ENCODE peak calls at places on chromosomes 6 and 20, in eight cellular contexts. One of them, this sample, is unnamed.
A peak's percentile ranks its signal among the peaks of the same experiment; 100 is the strongest.

GRCh38 chr6:31308050-31308844 is 36.4 kb upstream of the HLA-C start:
- DNase-seq in PC-9: peak; percentile 67
- DNase-seq in K562: peak; percentile 52
- DNase-seq in HCT116: no peak
- DNase-seq in fibroblast of lung: no peak
- DNase-seq in GM12878: no peak
- DNase-seq in endothelial cell of umbilical vein: no peak
- DNase-seq in PC-3: no peak
- DNase-seq in this sample: peak; percentile 25

GRCh38 chr6:97697450-97697849 is 414.4 kb upstream of the MMS22L start:
- DNase-seq in PC-9: no peak
- DNase-seq in K562: no peak
- DNase-seq in HCT116: no peak
- DNase-seq in fibroblast of lung: peak; percentile 11
- DNase-seq in GM12878: no peak
- DNase-seq in endothelial cell of umbilical vein: no peak
- DNase-seq in PC-3: no peak
- DNase-seq in this sample: no peak

GRCh38 chr20:45798935-45799642 is 7.3 kb downstream of the DNTTIP1 start:
- DNase-seq in PC-9: peak; percentile 70
- DNase-seq in K562: peak; percentile 81
- DNase-seq in HCT116: no peak
- DNase-seq in fibroblast of lung: peak; percentile 56
- DNase-seq in GM12878: no peak
- DNase-seq in endothelial cell of umbilical vein: peak; percentile 57
- DNase-seq in PC-3: peak; percentile 82
- DNase-seq in this sample: peak; percentile 72

GRCh38 chr6:165805067-165805525 is 142.1 kb upstream of the PDE10A start:
- DNase-seq in PC-9: no peak
- DNase-seq in K562: no peak
- DNase-seq in HCT116: no peak
- DNase-seq in fibroblast of lung: no peak
- DNase-seq in GM12878: no peak
- DNase-seq in endothelial cell of umbilical vein: no peak
- DNase-seq in PC-3: no peak
- DNase-seq in this sample: no peak

GRCh38 chr6:155387551-155387950 is 68.1 kb downstream of the NOX3 start:
- DNase-seq in PC-9: no peak
- DNase-seq in K562: no peak
- DNase-seq in HCT116: no peak
- DNase-seq in fibroblast of lung: no peak
- DNase-seq in GM12878: no peak
- DNase-seq in endothelial cell of umbilical vein: no peak
- DNase-seq in PC-3: no peak
- DNase-seq in this sample: no peak

GRCh38 chr6:134516582-134516981 is 198.7 kb upstream of the SGK1 start:
- DNase-seq in PC-9: no peak
- DNase-seq in K562: no peak
- DNase-seq in HCT116: no peak
- DNase-seq in fibroblast of lung: no peak
- DNase-seq in GM12878: no peak
- DNase-seq in endothelial cell of umbilical vein: no peak
- DNase-seq in PC-3: no peak
- DNase-seq in this sample: no peak

GRCh38 chr20:14142171-14142570 is 146.9 kb downstream of the MACROD2 start:
- DNase-seq in PC-9: peak; percentile 40
- DNase-seq in K562: no peak
- DNase-seq in HCT116: peak; percentile 29
- DNase-seq in fibroblast of lung: peak; percentile 39
- DNase-seq in GM12878: peak; percentile 2
- DNase-seq in endothelial cell of umbilical vein: peak; percentile 1
- DNase-seq in PC-3: peak; percentile 75
- DNase-seq in this sample: peak; percentile 0

GRCh38 chr20:3172126-3172932 is 1.0 kb downstream of the LZTS3 start:
- DNase-seq in PC-9: no peak
- DNase-seq in K562: no peak
- DNase-seq in HCT116: no peak
- DNase-seq in fibroblast of lung: no peak
- DNase-seq in GM12878: no peak
- DNase-seq in endothelial cell of umbilical vein: no peak
- DNase-seq in PC-3: no peak
- DNase-seq in this sample: no peak

GRCh38 chr20:11660673-11661072 is 257.0 kb upstream of the BTBD3 start:
- DNase-seq in PC-9: no peak
- DNase-seq in K562: no peak
- DNase-seq in HCT116: no peak
- DNase-seq in fibroblast of lung: no peak
- DNase-seq in GM12878: no peak
- DNase-seq in endothelial cell of umbilical vein: no peak
- DNase-seq in PC-3: no peak
- DNase-seq in this sample: no peak

GRCh38 chr6:16901777-16902176 is 140.5 kb upstream of the ATXN1 start:
- DNase-seq in PC-9: no peak
- DNase-seq in K562: no peak
- DNase-seq in HCT116: no peak
- DNase-seq in fibroblast of lung: peak; percentile 90
- DNase-seq in GM12878: no peak
- DNase-seq in endothelial cell of umbilical vein: peak; percentile 40
- DNase-seq in PC-3: peak; percentile 75
- DNase-seq in this sample: no peak

GRCh38 chr6:7267521-7268091 is 45.4 kb downstream of the SSR1 start:
- DNase-seq in PC-9: peak; percentile 88
- DNase-seq in K562: peak; percentile 34
- DNase-seq in HCT116: peak; percentile 54
- DNase-seq in fibroblast of lung: peak; percentile 89
- DNase-seq in GM12878: no peak
- DNase-seq in endothelial cell of umbilical vein: peak; percentile 73
- DNase-seq in PC-3: peak; percentile 99
- DNase-seq in this sample: no peak

GRCh38 chr20:58877374-58878360 is 25.2 kb downstream of the GNAS start:
- DNase-seq in PC-9: no peak
- DNase-seq in K562: no peak
- DNase-seq in HCT116: no peak
- DNase-seq in fibroblast of lung: no peak
- DNase-seq in GM12878: no peak
- DNase-seq in endothelial cell of umbilical vein: no peak
- DNase-seq in PC-3: no peak
- DNase-seq in this sample: no peak

GRCh38 chr6:67345946-67346345 is 1289.1 kb upstream of the ADGRB3 start:
- DNase-seq in PC-9: no peak
- DNase-seq in K562: no peak
- DNase-seq in HCT116: no peak
- DNase-seq in fibroblast of lung: no peak
- DNase-seq in GM12878: no peak
- DNase-seq in endothelial cell of umbilical vein: no peak
- DNase-seq in PC-3: no peak
- DNase-seq in this sample: peak; percentile 7

GRCh38 chr20:50218987-50219435 is 28.4 kb downstream of the CEBPB start:
- DNase-seq in PC-9: no peak
- DNase-seq in K562: no peak
- DNase-seq in HCT116: no peak
- DNase-seq in fibroblast of lung: no peak
- DNase-seq in GM12878: no peak
- DNase-seq in endothelial cell of umbilical vein: no peak
- DNase-seq in PC-3: no peak
- DNase-seq in this sample: no peak

GRCh38 chr6:4727671-4728435 is 48.4 kb upstream of the CDYL start:
- DNase-seq in PC-9: peak; percentile 25
- DNase-seq in K562: peak; percentile 89
- DNase-seq in HCT116: no peak
- DNase-seq in fibroblast of lung: no peak
- DNase-seq in GM12878: no peak
- DNase-seq in endothelial cell of umbilical vein: no peak
- DNase-seq in PC-3: peak; percentile 28
- DNase-seq in this sample: peak; percentile 33

GRCh38 chr6:2403546-2403945 is 158.1 kb upstream of the GMDS start:
- DNase-seq in PC-9: no peak
- DNase-seq in K562: no peak
- DNase-seq in HCT116: no peak
- DNase-seq in fibroblast of lung: no peak
- DNase-seq in GM12878: no peak
- DNase-seq in endothelial cell of umbilical vein: no peak
- DNase-seq in PC-3: no peak
- DNase-seq in this sample: no peak

GRCh38 chr20:58271596-58272460 is 37.7 kb upstream of the RAB22A start:
- DNase-seq in PC-9: no peak
- DNase-seq in K562: no peak
- DNase-seq in HCT116: no peak
- DNase-seq in fibroblast of lung: peak; percentile 64
- DNase-seq in GM12878: no peak
- DNase-seq in endothelial cell of umbilical vein: no peak
- DNase-seq in PC-3: no peak
- DNase-seq in this sample: no peak

GRCh38 chr20:517221-517620 is 26.4 kb downstream of the CSNK2A1 start:
- DNase-seq in PC-9: no peak
- DNase-seq in K562: no peak
- DNase-seq in HCT116: no peak
- DNase-seq in fibroblast of lung: no peak
- DNase-seq in GM12878: no peak
- DNase-seq in endothelial cell of umbilical vein: peak; percentile 19
- DNase-seq in PC-3: no peak
- DNase-seq in this sample: no peak

GRCh38 chr6:55009114-55009513 is 162.5 kb downstream of the FAM83B start:
- DNase-seq in PC-9: no peak
- DNase-seq in K562: no peak
- DNase-seq in HCT116: no peak
- DNase-seq in fibroblast of lung: no peak
- DNase-seq in GM12878: no peak
- DNase-seq in endothelial cell of umbilical vein: no peak
- DNase-seq in PC-3: no peak
- DNase-seq in this sample: no peak

GRCh38 chr6:55012454-55012853 is 161.9 kb upstream of the HCRTR2 start:
- DNase-seq in PC-9: no peak
- DNase-seq in K562: no peak
- DNase-seq in HCT116: no peak
- DNase-seq in fibroblast of lung: no peak
- DNase-seq in GM12878: no peak
- DNase-seq in endothelial cell of umbilical vein: no peak
- DNase-seq in PC-3: no peak
- DNase-seq in this sample: no peak

GRCh38 chr6:55011034-55011433 is 163.3 kb upstream of the HCRTR2 start:
- DNase-seq in PC-9: no peak
- DNase-seq in K562: no peak
- DNase-seq in HCT116: no peak
- DNase-seq in fibroblast of lung: no peak
- DNase-seq in GM12878: no peak
- DNase-seq in endothelial cell of umbilical vein: no peak
- DNase-seq in PC-3: no peak
- DNase-seq in this sample: no peak

GRCh38 chr6:55016261-55016660 is 158.1 kb upstream of the HCRTR2 start:
- DNase-seq in PC-9: no peak
- DNase-seq in K562: no peak
- DNase-seq in HCT116: no peak
- DNase-seq in fibroblast of lung: peak; percentile 54
- DNase-seq in GM12878: no peak
- DNase-seq in endothelial cell of umbilical vein: no peak
- DNase-seq in PC-3: no peak
- DNase-seq in this sample: no peak

GRCh38 chr6:55014321-55015088 is 159.8 kb upstream of the HCRTR2 start:
- DNase-seq in PC-9: no peak
- DNase-seq in K562: no peak
- DNase-seq in HCT116: no peak
- DNase-seq in fibroblast of lung: peak; percentile 70
- DNase-seq in GM12878: no peak
- DNase-seq in endothelial cell of umbilical vein: no peak
- DNase-seq in PC-3: no peak
- DNase-seq in this sample: no peak
- TF ChIP-seq CTCF in PC-9: no peak
- TF ChIP-seq CTCF in K562: no peak
- TF ChIP-seq CTCF in HCT116: no peak
- TF ChIP-seq CTCF in fibroblast of lung: no peak
- TF ChIP-seq CTCF in GM12878: no peak
- TF ChIP-seq CTCF in endothelial cell of umbilical vein: no peak
- TF ChIP-seq CTCF in PC-3: no peak
- TF ChIP-seq CTCF in this sample: no peak

GRCh38 chr6:148805767-148806166 is 58.9 kb downstream of the UST start:
- DNase-seq in PC-9: no peak
- DNase-seq in K562: no peak
- DNase-seq in HCT116: no peak
- DNase-seq in fibroblast of lung: no peak
- DNase-seq in GM12878: no peak
- DNase-seq in endothelial cell of umbilical vein: no peak
- DNase-seq in PC-3: no peak
- DNase-seq in this sample: no peak
- H2AFZ ChIP-seq in PC-9: no peak overlapping the region
- H2AFZ ChIP-seq in K562: no peak overlapping the region
- H2AFZ ChIP-seq in HCT116: no peak overlapping the region
- H2AFZ ChIP-seq in fibroblast of lung: no peak overlapping the region
- H2AFZ ChIP-seq in GM12878: no peak overlapping the region
- H2AFZ ChIP-seq in endothelial cell of umbilical vein: no peak overlapping the region
- H2AFZ ChIP-seq in PC-3: no peak overlapping the region
- H2AFZ ChIP-seq in this sample: no peak overlapping the region

DNA sequence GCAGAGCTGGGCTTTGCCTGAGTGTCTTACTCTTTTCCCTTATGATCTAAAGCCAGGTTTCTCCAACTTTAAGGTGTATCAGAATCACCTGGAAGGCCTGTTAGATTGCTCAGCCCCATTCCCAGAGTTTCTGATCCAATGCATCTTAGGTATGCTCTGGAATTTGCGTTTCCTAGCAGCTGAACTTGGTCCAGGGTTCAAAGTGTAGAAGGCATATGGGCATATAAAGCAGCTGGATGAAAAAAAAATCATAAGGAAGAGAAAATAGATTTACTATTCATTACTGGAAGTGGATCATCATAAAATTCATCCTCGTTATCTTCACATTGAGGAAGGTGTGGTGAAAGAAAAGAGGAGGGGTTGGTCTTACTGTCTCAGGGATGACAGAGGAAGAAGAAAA is 56.8 kb upstream of the CDKAL1 start:
- DNase-seq in PC-9: no peak
- DNase-seq in K562: no peak
- DNase-seq in HCT116: no peak
- DNase-seq in fibroblast of lung: no peak
- DNase-seq in GM12878: no peak
- DNase-seq in endothelial cell of umbilical vein: no peak
- DNase-seq in PC-3: no peak
- DNase-seq in this sample: no peak
- H4K20me1 ChIP-seq in PC-9: peaks cover 7% of the 10 kb centered on the region
- H4K20me1 ChIP-seq in K562: peaks cover 8% of the 10 kb centered on the region
- H4K20me1 ChIP-seq in HCT116: peaks cover 10% of the 10 kb centered on the region
- H4K20me1 ChIP-seq in fibroblast of lung: no peaks in the 10 kb centered on the region
- H4K20me1 ChIP-seq in GM12878: no peaks in the 10 kb centered on the region
- H4K20me1 ChIP-seq in endothelial cell of umbilical vein: peaks cover 8% of the 10 kb centered on the region
- H4K20me1 ChIP-seq in PC-3: peaks cover 3% of the 10 kb centered on the region
- H4K20me1 ChIP-seq in this sample: no peaks in the 10 kb centered on the region

DNA sequence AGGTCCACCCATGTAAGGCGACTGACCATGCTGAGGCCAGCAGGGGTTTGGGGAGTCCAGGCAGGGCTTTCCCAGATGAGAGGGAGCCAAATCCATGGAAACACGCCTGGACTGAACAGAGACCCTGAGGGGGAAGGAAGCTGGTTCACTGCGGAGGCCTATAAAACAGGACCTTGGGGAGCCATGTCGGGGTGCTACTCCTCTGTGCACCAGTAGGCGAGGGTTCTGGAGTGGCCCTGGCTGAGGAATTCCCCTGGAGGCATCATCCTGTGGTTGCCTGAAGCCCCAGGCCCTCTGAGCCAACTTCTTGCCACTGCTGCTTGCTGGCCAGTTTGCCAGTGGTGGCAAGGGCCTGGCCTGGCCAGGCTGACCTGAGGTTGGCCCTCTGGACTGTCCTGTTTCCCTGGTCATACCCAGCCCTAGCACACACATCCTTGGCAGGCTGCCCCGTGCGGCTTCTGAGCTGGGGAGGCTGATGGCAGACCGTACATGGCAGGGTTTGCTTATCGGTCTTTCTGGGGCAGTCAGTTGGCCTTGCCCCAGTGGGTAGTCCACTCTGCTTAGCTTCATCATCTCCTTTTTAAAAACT is 2.2 kb upstream of the LRRN4 start:
- DNase-seq in PC-9: peak; percentile 21
- DNase-seq in K562: no peak
- DNase-seq in HCT116: no peak
- DNase-seq in fibroblast of lung: no peak
- DNase-seq in GM12878: no peak
- DNase-seq in endothelial cell of umbilical vein: no peak
- DNase-seq in PC-3: no peak
- DNase-seq in this sample: no peak
- TF ChIP-seq CTCF in PC-9: no peak
- TF ChIP-seq CTCF in K562: no peak
- TF ChIP-seq CTCF in HCT116: no peak
- TF ChIP-seq CTCF in fibroblast of lung: no peak
- TF ChIP-seq CTCF in GM12878: no peak
- TF ChIP-seq CTCF in endothelial cell of umbilical vein: no peak
- TF ChIP-seq CTCF in PC-3: no peak
- TF ChIP-seq CTCF in this sample: no peak